ENCODE peak calls at places on chromosomes 3 and 15, in five cellular contexts. One of them, this sample, is unnamed. For H3K4me1, the result is how much of the 10 kb centered on the place peaks cover.

GRCh38 chr15:67927501-67928156 is 87.8 kb upstream of the RNU6-1 start:
- DNase-seq in left ventricle myocardium inferior: peak
- DNase-seq in stomach: peak
- DNase-seq in right cardiac atrium: peak
- DNase-seq in right atrium auricular region: peak
- DNase-seq in this sample: peak

GRCh38 chr15:92810418-92811138 is 89.5 kb upstream of the CHD2 start:
- DNase-seq in left ventricle myocardium inferior: peak
- DNase-seq in stomach: no peak
- DNase-seq in right cardiac atrium: peak
- DNase-seq in right atrium auricular region: peak
- DNase-seq in this sample: peak

GRCh38 chr3:63814300-63814699 is 4.8 kb upstream of the C3orf49 start:
- DNase-seq in left ventricle myocardium inferior: no peak
- DNase-seq in stomach: no peak
- DNase-seq in right cardiac atrium: no peak
- DNase-seq in right atrium auricular region: no peak
- DNase-seq in this sample: no peak

GRCh38 chr3:13391308-13391707 is 28.8 kb downstream of the NUP210 start:
- DNase-seq in left ventricle myocardium inferior: no peak
- DNase-seq in stomach: no peak
- DNase-seq in right cardiac atrium: no peak
- DNase-seq in right atrium auricular region: no peak
- DNase-seq in this sample: no peak

GRCh38 chr3:167887096-167887495 is 151.6 kb downstream of the SERPINI1 start:
- DNase-seq in left ventricle myocardium inferior: no peak
- DNase-seq in stomach: no peak
- DNase-seq in right cardiac atrium: no peak
- DNase-seq in right atrium auricular region: no peak
- DNase-seq in this sample: no peak

GRCh38 chr15:86231864-86232801 is 152.5 kb downstream of the AGBL1 start:
- DNase-seq in left ventricle myocardium inferior: no peak
- DNase-seq in stomach: no peak
- DNase-seq in right cardiac atrium: no peak
- DNase-seq in right atrium auricular region: no peak
- DNase-seq in this sample: no peak

GRCh38 chr3:143885803-143886427 is 37.6 kb upstream of the SLC9A9 start:
- DNase-seq in left ventricle myocardium inferior: no peak
- DNase-seq in stomach: no peak
- DNase-seq in right cardiac atrium: no peak
- DNase-seq in right atrium auricular region: no peak
- DNase-seq in this sample: no peak

GRCh38 chr3:113174806-113175490 is 36.4 kb upstream of the BOC start:
- DNase-seq in left ventricle myocardium inferior: no peak
- DNase-seq in stomach: no peak
- DNase-seq in right cardiac atrium: no peak
- DNase-seq in right atrium auricular region: no peak
- DNase-seq in this sample: no peak

GRCh38 chr3:112555535-112556170 is 6.1 kb downstream of the ATG3 start:
- DNase-seq in left ventricle myocardium inferior: no peak
- DNase-seq in stomach: no peak
- DNase-seq in right cardiac atrium: no peak
- DNase-seq in right atrium auricular region: no peak
- DNase-seq in this sample: no peak

GRCh38 chr3:123817413-123817812 is 66.7 kb downstream of the MYLK start:
- DNase-seq in left ventricle myocardium inferior: no peak
- DNase-seq in stomach: no peak
- DNase-seq in right cardiac atrium: no peak
- DNase-seq in right atrium auricular region: no peak
- DNase-seq in this sample: no peak
- H3K27ac ChIP-seq in left ventricle myocardium inferior: no peak
- H3K27ac ChIP-seq in stomach: no peak
- H3K27ac ChIP-seq in right cardiac atrium: no peak
- H3K27ac ChIP-seq in right atrium auricular region: no peak
- H3K27ac ChIP-seq in this sample: peak

DNA sequence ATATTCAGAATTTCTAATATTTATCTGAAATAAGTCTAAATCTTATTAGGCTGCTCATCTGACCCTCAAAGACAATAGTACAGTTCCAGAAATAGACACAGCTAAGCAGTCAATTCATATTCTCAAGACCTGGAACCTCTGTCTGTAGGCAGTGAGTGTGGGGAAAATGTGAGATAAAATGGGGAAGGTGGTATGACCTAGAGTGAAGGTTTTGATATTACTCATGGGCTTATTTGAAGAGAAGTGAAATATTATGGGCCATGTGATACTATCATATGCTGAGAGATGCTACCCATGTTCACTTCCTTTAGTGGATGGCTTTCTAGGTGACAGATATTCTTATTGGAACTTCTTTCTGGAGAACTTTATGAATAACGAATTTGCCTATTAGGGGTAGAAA is 33.5 kb downstream of the TGFBR2 start:
- DNase-seq in left ventricle myocardium inferior: no peak
- DNase-seq in stomach: no peak
- DNase-seq in right cardiac atrium: no peak
- DNase-seq in right atrium auricular region: no peak
- DNase-seq in this sample: no peak
- H3K4me1 ChIP-seq in left ventricle myocardium inferior: half or more
- H3K4me1 ChIP-seq in stomach: half or more
- H3K4me1 ChIP-seq in right cardiac atrium: under half
- H3K4me1 ChIP-seq in right atrium auricular region: under half
- H3K4me1 ChIP-seq in this sample: half or more

GRCh38 chr3:46893146-46893748 is 15.7 kb downstream of the PTH1R start:
- DNase-seq in left ventricle myocardium inferior: peak
- DNase-seq in stomach: no peak
- DNase-seq in right cardiac atrium: peak
- DNase-seq in right atrium auricular region: no peak
- DNase-seq in this sample: peak

GRCh38 chr3:46893763-46894162 is 16.2 kb downstream of the PTH1R start:
- DNase-seq in left ventricle myocardium inferior: peak
- DNase-seq in stomach: no peak
- DNase-seq in right cardiac atrium: peak
- DNase-seq in right atrium auricular region: no peak
- DNase-seq in this sample: peak

GRCh38 chr3:46894256-46894655 is 16.7 kb downstream of the PTH1R start:
- DNase-seq in left ventricle myocardium inferior: peak
- DNase-seq in stomach: no peak
- DNase-seq in right cardiac atrium: peak
- DNase-seq in right atrium auricular region: no peak
- DNase-seq in this sample: peak

GRCh38 chr3:46891132-46891531 is 13.6 kb downstream of the PTH1R start:
- DNase-seq in left ventricle myocardium inferior: no peak
- DNase-seq in stomach: no peak
- DNase-seq in right cardiac atrium: peak
- DNase-seq in right atrium auricular region: no peak
- DNase-seq in this sample: no peak

DNA sequence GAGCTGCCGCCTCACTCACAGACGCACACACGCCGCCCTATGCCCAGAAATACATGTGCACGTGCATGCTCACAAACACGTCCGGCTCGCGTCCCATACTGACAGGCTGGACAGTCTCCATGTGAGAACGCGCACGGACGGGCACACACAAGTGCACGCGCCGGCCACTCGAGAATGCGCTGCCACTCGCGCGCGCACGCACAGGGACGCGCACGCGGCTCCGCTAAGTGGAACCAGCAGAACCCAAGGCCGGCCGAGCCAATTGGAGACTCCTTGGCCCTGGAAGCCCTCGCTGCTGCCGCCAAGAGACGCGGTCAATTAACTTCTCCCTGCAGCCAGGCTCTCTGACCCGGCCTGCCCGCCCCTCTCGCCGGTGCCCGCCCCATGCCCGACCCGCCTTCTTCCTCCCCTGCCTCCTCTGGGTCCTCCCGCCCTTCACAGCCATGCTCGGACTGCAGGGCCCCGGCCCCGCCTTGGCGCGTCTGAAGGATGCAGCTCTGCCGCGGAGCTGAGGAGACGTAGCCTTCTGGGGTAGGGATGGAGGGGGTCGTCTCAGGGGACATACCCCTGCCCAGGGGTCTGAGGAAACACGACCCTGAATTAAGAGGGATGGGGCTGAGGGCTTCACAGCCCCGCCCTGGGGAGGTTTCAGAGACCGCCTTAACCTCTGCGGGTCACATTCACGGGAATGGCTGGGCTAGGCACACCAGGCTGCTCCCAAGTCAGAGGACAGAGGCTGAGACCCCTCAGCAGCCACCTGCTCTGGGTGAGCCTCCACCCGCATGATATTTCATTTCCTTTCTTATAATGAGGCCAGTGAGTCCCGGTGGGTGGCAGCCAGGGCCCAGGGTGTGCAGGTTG is 15.0 kb downstream of the PTH1R start:
- DNase-seq in left ventricle myocardium inferior: peak
- DNase-seq in stomach: peak
- DNase-seq in right cardiac atrium: peak
- DNase-seq in right atrium auricular region: peak
- DNase-seq in this sample: peak
- H3K4me3 ChIP-seq in left ventricle myocardium inferior: peak
- H3K4me3 ChIP-seq in stomach: peak
- H3K4me3 ChIP-seq in right cardiac atrium: peak
- H3K4me3 ChIP-seq in right atrium auricular region: peak
- H3K4me3 ChIP-seq in this sample: peak

GRCh38 chr3:161220850-161221753 is at the start of gene NMD3:
- DNase-seq in left ventricle myocardium inferior: peak
- DNase-seq in stomach: peak
- DNase-seq in right cardiac atrium: peak
- DNase-seq in right atrium auricular region: peak
- DNase-seq in this sample: peak

GRCh38 chr3:161222662-161223061 is 1.6 kb downstream of the NMD3 start:
- DNase-seq in left ventricle myocardium inferior: no peak
- DNase-seq in stomach: no peak
- DNase-seq in right cardiac atrium: no peak
- DNase-seq in right atrium auricular region: no peak
- DNase-seq in this sample: no peak

GRCh38 chr3:161219495-161219894 is 1.6 kb upstream of the NMD3 start:
- DNase-seq in left ventricle myocardium inferior: no peak
- DNase-seq in stomach: no peak
- DNase-seq in right cardiac atrium: no peak
- DNase-seq in right atrium auricular region: no peak
- DNase-seq in this sample: no peak

GRCh38 chr3:161224786-161225185 is 3.7 kb downstream of the NMD3 start:
- DNase-seq in left ventricle myocardium inferior: no peak
- DNase-seq in stomach: peak
- DNase-seq in right cardiac atrium: no peak
- DNase-seq in right atrium auricular region: no peak
- DNase-seq in this sample: no peak

DNA sequence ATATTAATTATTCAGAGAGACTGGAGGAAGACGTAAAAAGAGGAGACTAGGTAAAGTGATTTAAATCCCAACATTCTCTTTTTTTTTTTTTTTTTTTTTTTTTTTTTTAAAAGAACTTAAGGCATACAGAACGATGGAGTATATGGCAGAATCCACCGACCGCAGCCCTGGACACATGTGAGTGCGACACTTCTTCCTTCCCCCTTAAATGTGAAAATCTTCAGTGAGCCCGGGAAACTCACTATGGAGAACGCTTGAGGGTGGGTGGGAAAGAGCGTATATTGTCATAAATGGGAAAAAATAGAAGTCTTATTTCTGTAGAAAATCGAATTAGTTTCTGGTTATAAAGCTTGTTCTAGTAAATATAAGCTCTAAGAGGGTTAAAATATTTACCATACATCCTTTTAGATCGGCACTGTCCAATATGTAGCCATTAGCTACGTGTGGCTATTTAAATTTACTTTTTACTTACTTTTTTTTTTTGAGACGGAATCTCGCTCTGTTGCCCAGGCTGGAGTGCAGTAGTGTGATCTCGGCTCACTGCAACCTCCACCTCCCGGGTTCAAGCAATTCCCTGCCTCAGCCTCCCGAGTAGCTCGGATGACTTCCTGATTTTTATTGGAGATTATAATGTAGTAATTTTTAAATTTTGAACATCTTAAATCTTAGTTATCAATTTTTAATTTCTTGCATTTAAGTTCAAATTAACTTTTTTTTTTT is 930 bp downstream of the NMD3 start:
- DNase-seq in left ventricle myocardium inferior: no peak
- DNase-seq in stomach: no peak
- DNase-seq in right cardiac atrium: no peak
- DNase-seq in right atrium auricular region: no peak
- DNase-seq in this sample: peak
- H3K27ac ChIP-seq in left ventricle myocardium inferior: peak
- H3K27ac ChIP-seq in stomach: peak
- H3K27ac ChIP-seq in right cardiac atrium: no peak
- H3K27ac ChIP-seq in right atrium auricular region: peak
- H3K27ac ChIP-seq in this sample: peak

DNA sequence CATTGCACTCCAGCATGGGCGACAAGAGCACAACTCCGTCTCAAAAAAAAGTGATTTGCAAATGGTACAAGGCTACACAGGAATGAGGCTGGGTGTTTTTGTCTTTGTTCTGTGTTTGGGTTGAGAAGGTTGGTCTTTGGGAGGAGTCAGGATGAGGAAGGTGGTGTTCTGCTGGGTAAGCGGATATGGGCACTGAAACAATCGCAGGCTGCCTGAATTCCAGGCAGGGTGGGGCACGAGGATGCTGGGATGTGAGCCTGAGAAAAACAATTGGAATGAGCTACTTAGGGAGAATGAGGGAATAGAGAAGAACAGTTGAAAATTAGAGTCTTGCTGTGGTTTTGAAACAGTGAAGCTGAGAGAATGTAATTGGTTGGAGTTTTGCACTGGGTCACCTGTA is 51.6 kb downstream of the ZBTB38 start:
- DNase-seq in left ventricle myocardium inferior: no peak
- DNase-seq in stomach: no peak
- DNase-seq in right cardiac atrium: no peak
- DNase-seq in right atrium auricular region: no peak
- DNase-seq in this sample: no peak
- H3K4me1 ChIP-seq in left ventricle myocardium inferior: half or more
- H3K4me1 ChIP-seq in stomach: half or more
- H3K4me1 ChIP-seq in right cardiac atrium: under half
- H3K4me1 ChIP-seq in right atrium auricular region: under half
- H3K4me1 ChIP-seq in this sample: half or more

DNA sequence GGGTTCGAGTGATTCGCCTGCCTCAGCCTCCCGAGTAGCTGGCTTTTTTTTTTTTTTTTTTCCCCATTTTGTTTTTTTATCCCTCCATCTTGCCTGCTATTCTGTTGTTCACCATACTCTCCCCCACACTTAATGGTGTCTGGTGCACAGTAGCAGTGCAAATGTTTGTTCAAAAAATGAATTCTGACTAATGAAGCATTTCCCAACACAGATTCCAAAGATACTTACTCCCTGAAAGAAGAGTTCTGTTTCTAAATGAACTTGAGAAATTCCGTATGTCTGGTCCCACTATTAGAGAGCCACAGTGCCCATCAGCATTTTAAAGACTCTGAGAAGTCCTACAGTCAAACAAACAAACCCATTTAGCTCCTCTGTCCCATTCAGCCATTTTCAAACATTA is 9.5 kb downstream of the EDEM1 start:
- DNase-seq in left ventricle myocardium inferior: no peak
- DNase-seq in stomach: no peak
- DNase-seq in right cardiac atrium: no peak
- DNase-seq in right atrium auricular region: no peak
- DNase-seq in this sample: no peak
- H3K4me3 ChIP-seq in left ventricle myocardium inferior: no peak
- H3K4me3 ChIP-seq in stomach: no peak
- H3K4me3 ChIP-seq in right cardiac atrium: no peak
- H3K4me3 ChIP-seq in right atrium auricular region: no peak
- H3K4me3 ChIP-seq in this sample: no peak